ENCODE peak calls at places on chromosomes 7 and 10, in six cellular contexts. One of them, this sample, is unnamed.

GRCh38 chr10:11112718-11113117 is 95.0 kb downstream of the CELF2 start:
- DNase-seq in cardiac fibroblast: no peak
- DNase-seq in stimulated activated CD8-positive, alpha-beta memory T cell treated with anti-CD3 and anti-CD28 coated beads, Interleukin-15, amount 100 ng/mL, for 24 hours: no peak
- DNase-seq in T-helper 9 cell: no peak
- DNase-seq in fibroblast of the aortic adventitia: no peak
- DNase-seq in Daoy: peak
- DNase-seq in this sample: no peak

GRCh38 chr10:14617850-14618249 is 156.8 kb downstream of the FAM107B start:
- DNase-seq in stimulated activated CD8-positive, alpha-beta memory T cell treated with anti-CD3 and anti-CD28 coated beads, Interleukin-15, amount 100 ng/mL, for 24 hours: no peak
- DNase-seq in Daoy: no peak
- DNase-seq in cardiac fibroblast: peak
- DNase-seq in T-helper 9 cell: no peak
- DNase-seq in fibroblast of the aortic adventitia: peak
- DNase-seq in this sample: no peak

GRCh38 chr10:110069502-110069982 is 61.8 kb downstream of the ADD3 start:
- DNase-seq in T-helper 9 cell: no peak
- DNase-seq in cardiac fibroblast: no peak
- DNase-seq in fibroblast of the aortic adventitia: no peak
- DNase-seq in stimulated activated CD8-positive, alpha-beta memory T cell treated with anti-CD3 and anti-CD28 coated beads, Interleukin-15, amount 100 ng/mL, for 24 hours: no peak
- DNase-seq in Daoy: no peak
- DNase-seq in this sample: no peak

GRCh38 chr10:114246679-114247305 is 7.7 kb downstream of the VWA2 start:
- DNase-seq in stimulated activated CD8-positive, alpha-beta memory T cell treated with anti-CD3 and anti-CD28 coated beads, Interleukin-15, amount 100 ng/mL, for 24 hours: no peak
- DNase-seq in cardiac fibroblast: no peak
- DNase-seq in Daoy: no peak
- DNase-seq in fibroblast of the aortic adventitia: no peak
- DNase-seq in T-helper 9 cell: no peak
- DNase-seq in this sample: no peak

GRCh38 chr7:120131096-120131839 is 141.7 kb upstream of the KCND2 start:
- DNase-seq in T-helper 9 cell: no peak
- DNase-seq in fibroblast of the aortic adventitia: no peak
- DNase-seq in stimulated activated CD8-positive, alpha-beta memory T cell treated with anti-CD3 and anti-CD28 coated beads, Interleukin-15, amount 100 ng/mL, for 24 hours: no peak
- DNase-seq in cardiac fibroblast: no peak
- DNase-seq in Daoy: no peak
- DNase-seq in this sample: no peak

GRCh38 chr7:92504563-92504962 is 23.8 kb downstream of the PEX1 start:
- DNase-seq in cardiac fibroblast: no peak
- DNase-seq in Daoy: no peak
- DNase-seq in stimulated activated CD8-positive, alpha-beta memory T cell treated with anti-CD3 and anti-CD28 coated beads, Interleukin-15, amount 100 ng/mL, for 24 hours: no peak
- DNase-seq in T-helper 9 cell: no peak
- DNase-seq in fibroblast of the aortic adventitia: no peak
- DNase-seq in this sample: no peak

GRCh38 chr10:69317175-69318086 is 39.1 kb downstream of the HK1 start:
- DNase-seq in fibroblast of the aortic adventitia: no peak
- DNase-seq in T-helper 9 cell: no peak
- DNase-seq in cardiac fibroblast: no peak
- DNase-seq in stimulated activated CD8-positive, alpha-beta memory T cell treated with anti-CD3 and anti-CD28 coated beads, Interleukin-15, amount 100 ng/mL, for 24 hours: no peak
- DNase-seq in Daoy: no peak
- DNase-seq in this sample: peak

GRCh38 chr7:85426487-85426960 is 239.7 kb upstream of the SEMA3D start:
- DNase-seq in cardiac fibroblast: peak
- DNase-seq in fibroblast of the aortic adventitia: peak
- DNase-seq in stimulated activated CD8-positive, alpha-beta memory T cell treated with anti-CD3 and anti-CD28 coated beads, Interleukin-15, amount 100 ng/mL, for 24 hours: no peak
- DNase-seq in Daoy: no peak
- DNase-seq in T-helper 9 cell: no peak
- DNase-seq in this sample: no peak